ENCODE peak calls at places on chromosomes 4 and X, in seven cellular contexts. X is left lung; Q is CD4-positive, alpha-beta T cell; S is adipocyte; K is CD8-positive, alpha-beta T cell; T is H1; Y is left ventricle myocardium inferior. L is an unnamed sample.

GRCh38 chr4:5785806-5786680 is 75.0 kb downstream of the EVC start:
- DNase-seq in S (peak; percentile 89), X (no peak), Q (no peak), T (no peak), K (no peak), Y (no peak), L (no peak)

GRCh38 chrX:52082578-52082977 is 13.6 kb upstream of the MAGED4B start:
- DNase-seq in Q (no peak), S (peak; percentile 29), K (no peak), T (no peak), Y (no peak), X (no peak), L (peak; percentile 4)

GRCh38 chrX:77779695-77780094 is 6.3 kb downstream of the ATRX start:
- DNase-seq in X (no peak), T (no peak), Q (no peak), Y (no peak), S (no peak), K (no peak), L (no peak)

GRCh38 chrX:48677456-48678030 is 6.1 kb upstream of the WAS start:
- DNase-seq in Y (no peak), S (no peak), Q (no peak), K (no peak), T (no peak), X (no peak), L (no peak)

GRCh38 chrX:132488092-132488749 is 617 bp downstream of the MBNL3 start:
- DNase-seq in K (peak; percentile 17), T (no peak), S (peak; percentile 65), Y (no peak), X (peak; percentile 35), Q (no peak), L (peak; percentile 47)

GRCh38 chr4:153137168-153137567 is 67.1 kb upstream of the TRIM2 start:
- DNase-seq in Q (no peak), S (peak; percentile 94), X (peak; percentile 72), K (no peak), Y (no peak), T (no peak), L (no peak)

GRCh38 chr4:128393111-128393704 is 105.6 kb upstream of the PGRMC2 start:
- DNase-seq in T (no peak), Y (no peak), Q (no peak), K (no peak), S (peak; percentile 70), X (no peak), L (no peak)

GRCh38 chr4:53055274-53055673 is 193.2 kb downstream of the RASL11B start:
- DNase-seq in X (no peak), Q (no peak), T (no peak), Y (no peak), S (peak; percentile 76), K (no peak), L (peak; percentile 98)

GRCh38 chr4:76504613-76505465 is 69.8 kb downstream of the SHROOM3 start:
- DNase-seq in Q (no peak), X (no peak), S (peak; percentile 84), Y (no peak), K (no peak), T (no peak), L (peak; percentile 23)

GRCh38 chrX:22760513-22761057 is 239.2 kb upstream of the DDX53 start:
- DNase-seq in T (no peak), K (no peak), X (no peak), S (no peak), Q (no peak), Y (no peak), L (no peak)

GRCh38 chr4:98786866-98787265 is 128.5 kb upstream of the TSPAN5 start:
- DNase-seq in Q (no peak), Y (no peak), S (peak; percentile 15), K (no peak), X (no peak), T (no peak), L (no peak)

GRCh38 chrX:41314204-41314603 is 19.8 kb upstream of the DDX3X start:
- DNase-seq in T (no peak), K (no peak), Q (no peak), X (no peak), Y (no peak), S (no peak), L (no peak)

GRCh38 chr4:7993671-7994070 is 54.0 kb upstream of the AFAP1 start:
- DNase-seq in Q (no peak), X (no peak), S (no peak), K (no peak), T (no peak), Y (no peak), L (no peak)
- H3K27me3 ChIP-seq in Q (no peaks in the 10 kb centered on the region), X (no peaks in the 10 kb centered on the region), S (peaks cover 12% of the 10 kb centered on the region), K (no peaks in the 10 kb centered on the region), T (no peaks in the 10 kb centered on the region), Y (no peaks in the 10 kb centered on the region), L (no peaks in the 10 kb centered on the region)

GRCh38 chrX:75335127-75335458 is 61.2 kb downstream of the UPRT start:
- DNase-seq in Q (no peak), K (no peak), T (no peak), S (no peak), X (no peak), Y (no peak), L (no peak)
- H3K9me3 ChIP-seq in Q (peaks cover 11% of the 10 kb centered on the region), K (peaks cover 2% of the 10 kb centered on the region), T (peaks cover 27% of the 10 kb centered on the region), S (peaks cover 40% of the 10 kb centered on the region), X (no peaks in the 10 kb centered on the region), Y (peaks cover 31% of the 10 kb centered on the region), L (peaks cover 6% of the 10 kb centered on the region)

GRCh38 chrX:112048707-112049106 is 33.9 kb downstream of the TRPC5 start:
- DNase-seq in Q (no peak), T (no peak), S (no peak), X (no peak), Y (no peak), K (no peak), L (peak; percentile 8)

GRCh38 chrX:112056886-112057285 is 25.7 kb downstream of the TRPC5 start:
- DNase-seq in X (no peak), K (no peak), S (no peak), Y (no peak), Q (no peak), T (no peak), L (no peak)

GRCh38 chrX:112053169-112053568 is 29.4 kb downstream of the TRPC5 start:
- DNase-seq in X (no peak), Q (no peak), S (no peak), Y (no peak), T (no peak), K (no peak), L (no peak)

DNA sequence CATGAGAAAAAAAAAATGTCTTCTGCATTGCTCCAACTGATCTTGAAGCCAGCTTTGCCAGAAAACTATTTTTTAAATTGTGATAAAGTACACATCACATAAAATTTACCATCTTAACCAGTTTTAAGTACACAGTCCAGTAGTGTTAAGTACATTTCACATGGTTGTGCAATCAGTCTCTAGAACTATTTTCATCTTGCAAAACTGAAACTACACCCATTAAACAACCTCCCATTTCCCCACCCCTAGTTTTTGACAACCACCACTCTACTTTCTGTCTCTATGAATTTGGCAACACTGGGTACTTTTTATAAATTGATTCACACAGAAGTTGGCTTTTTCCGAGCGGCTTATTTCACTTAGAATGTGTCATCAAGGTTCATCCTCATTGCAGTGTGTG is 31.0 kb downstream of the TRPC5 start:
- DNase-seq in S (peak; percentile 40), T (no peak), Q (no peak), Y (no peak), K (no peak), X (no peak), L (no peak)
- H3K27me3 ChIP-seq in S (peaks cover 27% of the 10 kb centered on the region), T (no peaks in the 10 kb centered on the region), Q (no peaks in the 10 kb centered on the region), Y (no peaks in the 10 kb centered on the region), K (no peaks in the 10 kb centered on the region), X (no peaks in the 10 kb centered on the region), L (no peaks in the 10 kb centered on the region)

GRCh38 chr4:110618091-110619000 is 4.5 kb downstream of the PITX2 start:
- DNase-seq in S (no peak), X (no peak), T (no peak), Q (no peak), Y (no peak), K (no peak), L (peak; percentile 63)
- H3K9me3 ChIP-seq in S (no peaks in the 10 kb centered on the region), X (no peaks in the 10 kb centered on the region), T (no peaks in the 10 kb centered on the region), Q (peaks cover 24% of the 10 kb centered on the region), Y (no peaks in the 10 kb centered on the region), K (no peaks in the 10 kb centered on the region), L (no peaks in the 10 kb centered on the region)

DNA sequence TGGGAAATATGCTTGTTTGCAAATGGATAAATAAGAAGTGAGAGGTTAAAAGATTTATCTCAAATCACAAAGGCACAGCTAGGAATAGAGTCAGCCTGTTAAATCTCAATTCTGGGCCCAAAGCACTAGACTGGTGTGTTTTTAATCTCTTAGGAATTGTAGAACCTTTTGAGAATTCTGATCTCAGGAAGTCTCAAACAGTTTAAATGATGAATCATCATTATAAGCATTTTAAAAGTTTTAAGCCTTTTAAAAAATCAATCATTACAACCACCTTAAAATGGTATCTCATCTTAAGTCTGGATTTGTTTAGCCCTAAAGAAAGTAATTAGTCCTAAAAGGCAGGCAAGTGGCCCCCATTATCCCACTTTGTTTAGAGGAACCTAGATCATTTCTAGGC is 17.8 kb downstream of the DGKK start:
- DNase-seq in T (no peak), X (no peak), K (no peak), Q (no peak), S (no peak), Y (no peak), L (no peak)
- H3K27me3 ChIP-seq in T (no peaks in the 10 kb centered on the region), X (no peaks in the 10 kb centered on the region), K (no peaks in the 10 kb centered on the region), Q (peaks cover 2% of the 10 kb centered on the region), S (peaks cover 43% of the 10 kb centered on the region), Y (no peaks in the 10 kb centered on the region), L (no peaks in the 10 kb centered on the region)